ENCODE peak calls at places on chromosomes 1 and 21, in ten cellular contexts. V is left ventricle myocardium inferior; N is brain microvascular endothelial cell; R is hepatocyte; C is ascending aorta; B is AG04450; H is heart right ventricle; E is neural progenitor cell; M is psoas muscle; L is CD4-positive, alpha-beta T cell. W is an unnamed sample.

GRCh38 chr1:3597599-3597964 is 13.7 kb downstream of the MEGF6 start:
- DNase-seq in V (peak), N (no peak), R (no peak), C (no peak), B (no peak), H (no peak), E (no peak), M (no peak), L (no peak), W (no peak)

GRCh38 chr1:54477153-54477561 is 70.9 kb upstream of the ACOT11 start:
- DNase-seq in V (no peak), N (no peak), R (no peak), C (no peak), B (no peak), H (no peak), E (no peak), M (no peak), L (no peak), W (no peak)

GRCh38 chr1:41372600-41372993 is 11.4 kb downstream of the FOXO6 start:
- DNase-seq in V (no peak), N (no peak), R (no peak), C (no peak), B (no peak), H (no peak), E (no peak), M (no peak), L (no peak), W (no peak)

GRCh38 chr21:43609501-43610340 is 49.6 kb downstream of the HSF2BP start:
- DNase-seq in V (no peak), N (peak), R (peak), C (no peak), B (no peak), H (peak), E (no peak), M (no peak), L (no peak), W (peak)

GRCh38 chr1:97186381-97186780 is 464.8 kb downstream of the PTBP2 start:
- DNase-seq in V (no peak), N (peak), R (no peak), C (no peak), B (no peak), H (no peak), E (peak), M (no peak), L (no peak), W (no peak)

GRCh38 chr1:36008546-36009197 is 75.2 kb upstream of the TEKT2 start:
- DNase-seq in V (no peak), N (peak), R (peak), C (no peak), B (peak), H (no peak), E (no peak), M (no peak), L (no peak), W (peak)

GRCh38 chr1:67723620-67724019 is 38.6 kb downstream of the GADD45A start:
- DNase-seq in V (no peak), N (peak), R (no peak), C (no peak), B (no peak), H (peak), E (no peak), M (no peak), L (no peak), W (peak)

GRCh38 chr1:151368000-151368744 is 4.3 kb downstream of the SELENBP1 start:
- DNase-seq in V (no peak), N (no peak), R (no peak), C (peak), B (no peak), H (peak), E (no peak), M (peak), L (no peak), W (no peak)

GRCh38 chr1:237179511-237179910 is 137.5 kb downstream of the RYR2 start:
- DNase-seq in V (no peak), N (no peak), R (no peak), C (no peak), B (no peak), H (no peak), E (no peak), M (no peak), L (no peak), W (no peak)

GRCh38 chr1:246642719-246643118 is 76.5 kb downstream of the CNST start:
- DNase-seq in V (no peak), N (no peak), R (no peak), C (no peak), B (no peak), H (no peak), E (no peak), M (no peak), L (no peak), W (no peak)

GRCh38 chr1:201551877-201552731 is 13.2 kb downstream of the NAV1 start:
- DNase-seq in V (no peak), N (peak), R (no peak), C (no peak), B (no peak), H (no peak), E (no peak), M (no peak), L (no peak), W (no peak)

GRCh38 chr1:183633676-183634343 is 1.8 kb downstream of the ARPC5 start:
- DNase-seq in V (no peak), N (peak), R (peak), C (no peak), B (peak), H (no peak), E (peak), M (no peak), L (no peak), W (peak)

GRCh38 chr1:72636636-72637035 is 354.3 kb upstream of the NEGR1 start:
- DNase-seq in V (no peak), N (peak), R (no peak), C (no peak), B (no peak), H (no peak), E (no peak), M (no peak), L (no peak), W (no peak)

GRCh38 chr1:192263436-192263835 is 53.4 kb upstream of the RGS21 start:
- DNase-seq in V (no peak), N (peak), R (no peak), C (no peak), B (peak), H (no peak), E (no peak), M (no peak), L (no peak), W (no peak)

GRCh38 chr1:181139631-181140051 is 51.1 kb downstream of the IER5 start:
- DNase-seq in V (no peak), N (peak), R (no peak), C (no peak), B (no peak), H (no peak), E (no peak), M (no peak), L (no peak), W (peak)

GRCh38 chr1:8706995-8707396 is 110.4 kb downstream of the RERE start:
- DNase-seq in V (no peak), N (peak), R (peak), C (no peak), B (no peak), H (no peak), E (peak), M (no peak), L (no peak), W (peak)

GRCh38 chr1:157199421-157199755 is 61.2 kb upstream of the ETV3 start:
- DNase-seq in V (no peak), N (peak), R (peak), C (no peak), B (no peak), H (no peak), E (no peak), M (no peak), L (no peak), W (no peak)

GRCh38 chr1:4018721-4019521 is 118.8 kb upstream of the C1orf174 start:
- DNase-seq in V (no peak), N (no peak), R (no peak), C (no peak), B (no peak), H (no peak), E (no peak), M (no peak), L (no peak), W (no peak)

GRCh38 chr21:42125571-42126544 is 54.7 kb downstream of the UMODL1 start:
- DNase-seq in V (no peak), N (peak), R (peak), C (no peak), B (peak), H (no peak), E (peak), M (no peak), L (no peak), W (no peak)

GRCh38 chr21:29501451-29501850 is 202.7 kb downstream of the BACH1 start:
- DNase-seq in V (no peak), N (peak), R (no peak), C (no peak), B (peak), H (no peak), E (no peak), M (no peak), L (no peak), W (no peak)

GRCh38 chr1:8332806-8333205 is 14.9 kb downstream of the SLC45A1 start:
- DNase-seq in V (no peak), N (no peak), R (no peak), C (no peak), B (no peak), H (no peak), E (no peak), M (no peak), L (no peak), W (no peak)

GRCh38 chr1:119869962-119870361 is 26.4 kb downstream of the ADAM30 start:
- DNase-seq in V (no peak), N (no peak), R (no peak), C (no peak), B (no peak), H (no peak), E (no peak), M (no peak), L (no peak), W (no peak)

GRCh38 chr1:18282851-18283600 is 175.4 kb downstream of the IGSF21 start:
- DNase-seq in V (no peak), N (no peak), R (no peak), C (no peak), B (no peak), H (no peak), E (peak), M (no peak), L (no peak), W (no peak)

GRCh38 chr1:203593723-203594122 is 32.9 kb upstream of the ATP2B4 start:
- DNase-seq in V (no peak), N (no peak), R (peak), C (no peak), B (no peak), H (no peak), E (no peak), M (peak), L (peak), W (no peak)

GRCh38 chr1:70360321-70360720 is 5.8 kb upstream of the ANKRD13C start:
- DNase-seq in V (no peak), N (no peak), R (no peak), C (no peak), B (no peak), H (no peak), E (no peak), M (no peak), L (no peak), W (no peak)

GRCh38 chr1:12188657-12189327 is 22.0 kb downstream of the TNFRSF1B start:
- DNase-seq in V (no peak), N (no peak), R (no peak), C (no peak), B (no peak), H (no peak), E (no peak), M (no peak), L (no peak), W (no peak)

GRCh38 chr1:10916311-10916710 is 96.1 kb upstream of the TARDBP start:
- DNase-seq in V (no peak), N (no peak), R (no peak), C (no peak), B (no peak), H (no peak), E (no peak), M (no peak), L (no peak), W (no peak)

GRCh38 chr1:10918531-10918930 is 93.9 kb upstream of the TARDBP start:
- DNase-seq in V (no peak), N (peak), R (no peak), C (no peak), B (peak), H (no peak), E (no peak), M (no peak), L (no peak), W (no peak)

GRCh38 chr1:10916991-10917390 is 95.5 kb upstream of the TARDBP start:
- DNase-seq in V (no peak), N (no peak), R (no peak), C (no peak), B (no peak), H (no peak), E (no peak), M (no peak), L (no peak), W (no peak)

GRCh38 chr1:10915594-10915993 is 96.9 kb upstream of the TARDBP start:
- DNase-seq in V (no peak), N (no peak), R (no peak), C (no peak), B (no peak), H (no peak), E (no peak), M (peak), L (no peak), W (no peak)

GRCh38 chr1:10917513-10918454 is 94.7 kb upstream of the TARDBP start:
- DNase-seq in V (no peak), N (no peak), R (no peak), C (no peak), B (no peak), H (no peak), E (no peak), M (no peak), L (no peak), W (no peak)
- TF ChIP-seq CTCF in V (no peak), N (no peak), R (no peak), C (no peak), B (no peak), H (no peak), E (no peak), M (no peak), L (no peak), W (no peak)

GRCh38 chr1:234433563-234434285 is 45.3 kb downstream of the TARBP1 start:
- DNase-seq in V (no peak), N (peak), R (no peak), C (no peak), B (peak), H (no peak), E (no peak), M (no peak), L (no peak), W (peak)
- H3K27ac ChIP-seq in V (no peak), N (peak), R (no peak), C (no peak), B (no peak), H (no peak), E (no peak), M (no peak), L (no peak), W (no peak)

GRCh38 chr1:85579619-85580018 is 942 bp upstream of the CCN1 start:
- DNase-seq in V (peak), N (no peak), R (no peak), C (peak), B (peak), H (peak), E (peak), M (no peak), L (no peak), W (no peak)

GRCh38 chr1:85580046-85580411 is 532 bp upstream of the CCN1 start:
- DNase-seq in V (no peak), N (no peak), R (peak), C (peak), B (peak), H (peak), E (no peak), M (peak), L (no peak), W (peak)

GRCh38 chr1:85581802-85582686 is 1.5 kb downstream of the CCN1 start:
- DNase-seq in V (peak), N (peak), R (peak), C (no peak), B (peak), H (peak), E (peak), M (peak), L (no peak), W (peak)

GRCh38 chr1:85582687-85583354 is 2.3 kb downstream of the CCN1 start:
- DNase-seq in V (no peak), N (no peak), R (no peak), C (no peak), B (no peak), H (no peak), E (no peak), M (no peak), L (no peak), W (no peak)

GRCh38 chr1:85581138-85581801 is 709 bp downstream of the CCN1 start:
- DNase-seq in V (peak), N (no peak), R (peak), C (peak), B (peak), H (peak), E (peak), M (peak), L (no peak), W (peak)
- TF ChIP-seq CTCF in V (peak), N (peak), R (peak), C (peak), B (peak), H (peak), E (peak), M (peak), L (no peak), W (peak)

DNA sequence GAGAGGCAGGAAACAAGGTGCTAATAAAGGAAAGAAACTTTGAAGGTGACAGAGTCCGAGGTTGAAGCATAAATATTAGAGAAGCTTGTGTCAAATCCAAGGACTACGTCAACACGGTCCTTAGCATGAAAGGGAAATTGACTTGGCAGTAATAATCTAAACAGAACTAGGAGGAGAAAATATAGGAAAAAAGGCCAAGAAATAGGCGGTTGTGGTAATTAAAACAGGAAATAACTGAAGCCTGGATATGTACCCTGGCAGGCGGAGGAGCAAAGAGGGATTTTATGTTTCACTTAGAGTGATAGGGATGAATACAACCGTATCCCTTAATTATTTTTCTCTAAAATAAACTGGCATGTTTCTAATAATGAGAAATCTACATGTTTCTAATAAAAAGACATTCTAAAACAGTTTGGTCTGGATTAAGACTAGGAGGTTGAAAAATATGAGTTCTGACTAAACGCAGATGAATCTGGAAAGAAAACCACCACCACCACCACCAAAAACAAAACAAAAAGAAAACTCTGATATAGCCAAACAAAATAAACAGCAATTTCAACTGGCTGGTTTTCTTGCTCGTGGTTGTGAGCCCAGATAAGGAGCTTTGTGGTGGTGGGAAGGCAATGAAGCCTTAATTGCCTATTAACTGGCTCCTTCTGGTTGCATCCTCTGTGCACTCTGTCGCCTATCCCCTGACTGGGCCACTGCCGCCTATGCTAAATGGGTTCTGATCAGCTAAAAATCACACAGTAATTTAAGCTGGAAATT is 334.2 kb upstream of the SNX7 start:
- DNase-seq in V (no peak), N (peak), R (no peak), C (no peak), B (no peak), H (no peak), E (peak), M (no peak), L (no peak), W (no peak)
- H3K27ac ChIP-seq in V (peak), N (peak), R (no peak), C (peak), B (peak), H (peak), E (no peak), M (no peak), L (no peak), W (peak)

GRCh38 chr1:55588300-55588699 is 373.1 kb upstream of the USP24 start:
- DNase-seq in V (no peak), N (no peak), R (no peak), C (no peak), B (no peak), H (no peak), E (no peak), M (no peak), L (no peak), W (no peak)

GRCh38 chr1:55582078-55582477 is 366.9 kb upstream of the USP24 start:
- DNase-seq in V (no peak), N (no peak), R (no peak), C (no peak), B (no peak), H (no peak), E (no peak), M (no peak), L (no peak), W (no peak)

GRCh38 chr1:55585402-55585792 is 370.2 kb upstream of the USP24 start:
- DNase-seq in V (no peak), N (no peak), R (no peak), C (no peak), B (no peak), H (no peak), E (no peak), M (no peak), L (no peak), W (no peak)

GRCh38 chr1:55586771-55587170 is 371.6 kb upstream of the USP24 start:
- DNase-seq in V (no peak), N (no peak), R (no peak), C (no peak), B (no peak), H (no peak), E (no peak), M (no peak), L (no peak), W (no peak)

GRCh38 chr1:55584521-55585401 is 369.6 kb upstream of the USP24 start:
- DNase-seq in V (no peak), N (no peak), R (peak), C (no peak), B (no peak), H (no peak), E (peak), M (no peak), L (no peak), W (no peak)
- TF ChIP-seq CTCF in V (no peak), N (peak), R (peak), C (no peak), B (peak), H (no peak), E (no peak), M (no peak), L (no peak), W (no peak)

DNA sequence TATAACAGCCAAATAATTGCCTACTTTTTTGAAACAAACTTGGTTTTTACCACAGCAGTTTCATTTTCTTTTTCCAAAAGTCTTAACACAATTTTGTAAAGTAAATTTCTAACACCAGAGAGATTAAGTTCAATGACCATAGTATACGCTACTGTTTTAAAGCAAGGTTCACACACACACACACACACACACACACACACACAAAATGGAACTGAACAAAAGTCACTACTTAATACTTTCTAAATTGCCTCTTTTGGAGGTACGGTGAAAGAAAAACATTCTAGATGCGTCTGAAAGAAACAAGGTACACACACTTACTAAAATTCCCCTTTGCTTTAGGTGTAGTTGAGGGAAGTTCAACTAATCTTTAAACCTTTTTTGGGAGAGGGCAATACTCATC is 30.1 kb downstream of the C21orf91 start:
- DNase-seq in V (no peak), N (no peak), R (no peak), C (no peak), B (no peak), H (no peak), E (no peak), M (no peak), L (no peak), W (no peak)
- H3K27ac ChIP-seq in V (no peak), N (no peak), R (no peak), C (no peak), B (no peak), H (peak), E (no peak), M (no peak), L (no peak), W (no peak)

GRCh38 chr1:60222492-60223369 is 149.2 kb upstream of the C1orf87 start:
- DNase-seq in V (no peak), N (no peak), R (no peak), C (no peak), B (no peak), H (no peak), E (no peak), M (no peak), L (no peak), W (no peak)
- TF ChIP-seq CTCF in V (no peak), N (no peak), R (no peak), C (no peak), B (no peak), H (no peak), E (no peak), M (no peak), L (no peak), W (no peak)

DNA sequence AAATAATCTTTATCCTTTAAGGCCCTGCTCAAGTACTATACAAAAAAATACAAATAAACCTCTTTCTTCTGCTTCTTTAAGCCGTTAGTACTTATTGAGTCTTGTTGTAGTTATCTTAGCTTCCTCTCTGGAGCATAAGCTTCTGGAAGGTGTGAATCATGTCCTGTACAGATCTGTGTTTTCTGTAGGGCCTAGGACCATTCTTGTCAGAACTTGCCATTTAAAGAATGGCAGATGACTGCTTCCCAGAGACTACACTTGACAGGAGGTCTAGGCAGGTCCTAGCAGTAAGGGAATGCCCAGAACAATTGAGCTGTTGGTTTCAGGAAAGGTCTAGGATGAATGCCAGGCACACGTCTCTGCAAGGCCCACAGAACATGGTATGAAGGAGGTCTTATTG is 12.9 kb downstream of the NEK7 start:
- DNase-seq in V (no peak), N (no peak), R (no peak), C (no peak), B (no peak), H (no peak), E (no peak), M (no peak), L (no peak), W (peak)
- H3K27ac ChIP-seq in V (peak), N (no peak), R (no peak), C (no peak), B (no peak), H (peak), E (no peak), M (no peak), L (no peak), W (no peak)

W was measured in RWPE1.